ENCODE peak calls at places on chromosomes 12 and 14, in six cellular contexts. One of them, this sample, is unnamed.

GRCh38 chr12:41437578-41437977 is 249.5 kb downstream of the PDZRN4 start:
- DNase-seq in neuronal stem cell: no peak
- DNase-seq in PC-9: no peak
- DNase-seq in endodermal cell: no peak
- DNase-seq in ascending aorta: no peak
- DNase-seq in psoas muscle: no peak
- DNase-seq in this sample: no peak

GRCh38 chr14:38409081-38409705 is 153.3 kb upstream of the CLEC14A start:
- DNase-seq in ascending aorta: no peak
- DNase-seq in psoas muscle: no peak
- DNase-seq in neuronal stem cell: no peak
- DNase-seq in endodermal cell: no peak
- DNase-seq in PC-9: no peak
- DNase-seq in this sample: no peak

GRCh38 chr14:104393898-104394605 is 185.5 kb upstream of the C14orf180 start:
- DNase-seq in psoas muscle: peak; percentile 57
- DNase-seq in endodermal cell: no peak
- DNase-seq in PC-9: no peak
- DNase-seq in neuronal stem cell: no peak
- DNase-seq in ascending aorta: no peak
- DNase-seq in this sample: no peak

GRCh38 chr12:55982319-55982936 is 8.6 kb downstream of the RAB5B start:
- DNase-seq in ascending aorta: no peak
- DNase-seq in psoas muscle: no peak
- DNase-seq in endodermal cell: no peak
- DNase-seq in PC-9: no peak
- DNase-seq in neuronal stem cell: no peak
- DNase-seq in this sample: no peak

GRCh38 chr14:102208741-102209140 is 69.0 kb downstream of the WDR20 start:
- DNase-seq in PC-9: no peak
- DNase-seq in ascending aorta: no peak
- DNase-seq in neuronal stem cell: no peak
- DNase-seq in psoas muscle: no peak
- DNase-seq in endodermal cell: no peak
- DNase-seq in this sample: no peak

GRCh38 chr12:26274441-26275312 is 79.3 kb downstream of the SSPN start:
- DNase-seq in psoas muscle: peak; percentile 85
- DNase-seq in neuronal stem cell: no peak
- DNase-seq in ascending aorta: peak; percentile 78
- DNase-seq in endodermal cell: peak; percentile 83
- DNase-seq in PC-9: peak; percentile 88
- DNase-seq in this sample: peak; percentile 49

GRCh38 chr14:90517431-90517841 is 120.6 kb downstream of the CALM1 start:
- DNase-seq in PC-9: no peak
- DNase-seq in neuronal stem cell: no peak
- DNase-seq in ascending aorta: no peak
- DNase-seq in psoas muscle: no peak
- DNase-seq in endodermal cell: no peak
- DNase-seq in this sample: no peak

GRCh38 chr12:51371295-51371953 is 19.8 kb downstream of the GALNT6 start:
- DNase-seq in PC-9: peak; percentile 94
- DNase-seq in ascending aorta: peak; percentile 42
- DNase-seq in neuronal stem cell: peak; percentile 86
- DNase-seq in psoas muscle: peak; percentile 75
- DNase-seq in endodermal cell: peak; percentile 96
- DNase-seq in this sample: no peak

GRCh38 chr12:22083167-22083566 is 37.1 kb downstream of the CMAS start:
- DNase-seq in ascending aorta: no peak
- DNase-seq in PC-9: peak; percentile 17
- DNase-seq in endodermal cell: no peak
- DNase-seq in neuronal stem cell: no peak
- DNase-seq in psoas muscle: no peak
- DNase-seq in this sample: no peak

GRCh38 chr12:2960996-2961616 is 1.9 kb downstream of the TEAD4 start:
- DNase-seq in psoas muscle: no peak
- DNase-seq in ascending aorta: no peak
- DNase-seq in endodermal cell: peak; percentile 80
- DNase-seq in PC-9: no peak
- DNase-seq in neuronal stem cell: no peak
- DNase-seq in this sample: no peak
- H3K4me3 ChIP-seq in psoas muscle: peak overlapping the region; percentile 76
- H3K4me3 ChIP-seq in ascending aorta: peak overlapping the region; percentile 71
- H3K4me3 ChIP-seq in endodermal cell: peak overlapping the region; percentile 91
- H3K4me3 ChIP-seq in PC-9: peak overlapping the region; percentile 83
- H3K4me3 ChIP-seq in neuronal stem cell: peak overlapping the region; percentile 88
- H3K4me3 ChIP-seq in this sample: peak overlapping the region; percentile 66

GRCh38 chr12:124254126-124254525 is 40.8 kb upstream of the RFLNA start:
- DNase-seq in psoas muscle: no peak
- DNase-seq in neuronal stem cell: no peak
- DNase-seq in ascending aorta: no peak
- DNase-seq in endodermal cell: no peak
- DNase-seq in PC-9: no peak
- DNase-seq in this sample: no peak

GRCh38 chr12:124248862-124249825 is 45.7 kb upstream of the RFLNA start:
- DNase-seq in PC-9: no peak
- DNase-seq in ascending aorta: no peak
- DNase-seq in neuronal stem cell: no peak
- DNase-seq in psoas muscle: no peak
- DNase-seq in endodermal cell: no peak
- DNase-seq in this sample: no peak

DNA sequence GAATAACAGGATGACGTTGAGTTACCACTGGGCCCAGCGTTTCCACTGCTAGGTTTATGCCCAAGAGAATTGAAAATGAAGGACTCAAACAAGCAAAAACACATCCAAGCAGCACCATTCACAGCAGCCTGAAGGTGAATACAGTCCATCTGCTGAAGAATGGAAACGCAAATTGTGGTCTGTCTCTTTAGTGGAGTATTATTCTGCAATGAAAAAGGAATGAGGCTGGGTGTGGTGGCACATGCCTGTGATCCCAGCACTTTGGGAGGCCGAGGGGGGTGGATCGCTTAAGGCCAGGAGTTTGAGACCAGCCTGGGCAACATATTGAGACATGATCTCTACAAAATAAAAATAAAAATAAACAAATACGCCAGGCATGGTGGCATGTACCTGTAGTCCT is 41.9 kb upstream of the RFLNA start:
- DNase-seq in neuronal stem cell: no peak
- DNase-seq in psoas muscle: no peak
- DNase-seq in endodermal cell: no peak
- DNase-seq in PC-9: no peak
- DNase-seq in ascending aorta: no peak
- DNase-seq in this sample: no peak
- H3K27me3 ChIP-seq in neuronal stem cell: no peaks in the 10 kb centered on the region
- H3K27me3 ChIP-seq in psoas muscle: no peaks in the 10 kb centered on the region
- H3K27me3 ChIP-seq in endodermal cell: no peaks in the 10 kb centered on the region
- H3K27me3 ChIP-seq in PC-9: peaks cover 99% of the 10 kb centered on the region
- H3K27me3 ChIP-seq in ascending aorta: no peaks in the 10 kb centered on the region
- H3K27me3 ChIP-seq in this sample: peaks cover 68% of the 10 kb centered on the region

DNA sequence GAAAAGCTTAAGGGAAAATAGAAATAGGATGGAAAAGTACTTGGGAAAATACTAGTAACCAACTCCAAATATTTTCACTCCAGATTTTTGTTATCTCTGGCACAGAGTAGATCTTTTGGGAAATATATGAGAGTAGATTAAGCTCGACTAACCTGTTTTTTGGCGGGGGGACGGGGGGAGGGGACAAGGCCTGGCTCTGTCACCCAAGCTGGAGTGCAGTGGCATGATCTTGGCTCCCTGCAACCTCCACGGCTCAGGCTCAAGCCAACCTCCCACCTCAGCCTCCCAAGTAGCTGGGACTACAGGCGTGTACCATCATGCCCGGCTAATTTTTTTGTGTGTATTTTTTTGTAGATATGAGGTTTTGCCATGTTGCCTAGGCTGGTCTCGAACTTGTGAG is 4.8 kb downstream of the DHRS7 start:
- DNase-seq in endodermal cell: no peak
- DNase-seq in ascending aorta: no peak
- DNase-seq in neuronal stem cell: no peak
- DNase-seq in psoas muscle: no peak
- DNase-seq in PC-9: no peak
- DNase-seq in this sample: no peak
- H3K4me1 ChIP-seq in endodermal cell: peaks cover 9% of the 10 kb centered on the region
- H3K4me1 ChIP-seq in ascending aorta: peaks cover 25% of the 10 kb centered on the region
- H3K4me1 ChIP-seq in neuronal stem cell: peaks cover 2% of the 10 kb centered on the region
- H3K4me1 ChIP-seq in psoas muscle: peaks cover 55% of the 10 kb centered on the region
- H3K4me1 ChIP-seq in PC-9: peaks cover 27% of the 10 kb centered on the region
- H3K4me1 ChIP-seq in this sample: peaks cover 4% of the 10 kb centered on the region

DNA sequence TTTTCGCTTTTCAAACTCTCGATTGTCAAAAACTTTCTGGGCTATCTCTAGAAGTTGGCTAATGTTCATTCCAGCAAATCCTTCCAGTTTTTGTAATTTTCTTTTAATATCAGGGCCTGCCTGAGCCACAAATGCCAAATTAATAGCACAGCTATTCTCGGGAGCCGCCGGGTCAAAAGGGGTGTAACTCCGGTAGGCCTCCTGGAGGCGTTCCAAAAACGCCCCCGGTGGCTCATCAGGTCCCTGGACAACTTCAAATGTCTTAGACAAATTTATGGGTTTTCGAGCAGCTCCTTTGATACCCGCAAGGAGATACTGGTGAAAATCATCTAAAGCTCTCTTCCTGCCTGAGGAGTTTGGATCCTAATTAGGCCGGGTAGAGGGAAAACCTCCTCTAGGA is 117.9 kb upstream of the PZP start:
- DNase-seq in PC-9: no peak
- DNase-seq in neuronal stem cell: no peak
- DNase-seq in ascending aorta: no peak
- DNase-seq in endodermal cell: no peak
- DNase-seq in psoas muscle: no peak
- DNase-seq in this sample: no peak
- H3K4me3 ChIP-seq in PC-9: no peak overlapping the region
- H3K4me3 ChIP-seq in neuronal stem cell: no peak overlapping the region
- H3K4me3 ChIP-seq in ascending aorta: no peak overlapping the region
- H3K4me3 ChIP-seq in endodermal cell: no peak overlapping the region
- H3K4me3 ChIP-seq in psoas muscle: no peak overlapping the region
- H3K4me3 ChIP-seq in this sample: peak overlapping the region; percentile 5

GRCh38 chr14:103290961-103291360 is 43.1 kb upstream of the EIF5 start:
- DNase-seq in neuronal stem cell: no peak
- DNase-seq in PC-9: no peak
- DNase-seq in psoas muscle: no peak
- DNase-seq in ascending aorta: no peak
- DNase-seq in endodermal cell: no peak
- DNase-seq in this sample: no peak
- H3K27me3 ChIP-seq in neuronal stem cell: no peaks in the 10 kb centered on the region
- H3K27me3 ChIP-seq in PC-9: no peaks in the 10 kb centered on the region
- H3K27me3 ChIP-seq in psoas muscle: no peaks in the 10 kb centered on the region
- H3K27me3 ChIP-seq in ascending aorta: no peaks in the 10 kb centered on the region
- H3K27me3 ChIP-seq in endodermal cell: no peaks in the 10 kb centered on the region
- H3K27me3 ChIP-seq in this sample: no peaks in the 10 kb centered on the region

DNA sequence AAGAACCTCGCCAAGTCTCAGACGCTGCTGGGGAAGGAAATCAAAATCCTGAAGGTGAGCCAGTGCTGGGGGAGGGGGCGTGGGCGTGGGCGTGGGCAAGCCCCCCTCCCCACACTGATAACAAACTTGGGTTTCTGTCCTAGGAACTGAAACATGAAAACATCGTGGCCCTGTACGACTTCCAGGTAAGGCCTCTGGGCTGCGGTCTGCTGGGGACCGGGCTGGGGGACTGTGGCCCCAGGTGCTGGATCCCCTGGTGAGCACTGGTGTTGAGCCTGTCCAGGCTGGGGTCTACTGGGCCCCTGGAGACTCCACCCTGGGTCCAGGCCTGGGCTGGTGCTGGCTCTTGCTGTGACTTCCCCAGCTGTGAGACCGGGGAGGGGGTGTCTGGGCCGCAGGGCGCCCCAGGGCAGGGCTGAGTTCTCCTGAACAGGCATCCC is 1.2 kb downstream of the ULK1 start:
- DNase-seq in PC-9: no peak
- DNase-seq in psoas muscle: no peak
- DNase-seq in ascending aorta: no peak
- DNase-seq in neuronal stem cell: no peak
- DNase-seq in endodermal cell: no peak
- DNase-seq in this sample: no peak
- H3K4me1 ChIP-seq in PC-9: peaks cover 13% of the 10 kb centered on the region
- H3K4me1 ChIP-seq in psoas muscle: peaks cover 38% of the 10 kb centered on the region
- H3K4me1 ChIP-seq in ascending aorta: peaks cover 15% of the 10 kb centered on the region
- H3K4me1 ChIP-seq in neuronal stem cell: peaks cover 21% of the 10 kb centered on the region
- H3K4me1 ChIP-seq in endodermal cell: no peaks in the 10 kb centered on the region
- H3K4me1 ChIP-seq in this sample: peaks cover 60% of the 10 kb centered on the region

This sample was measured in esophagus squamous epithelium.